ENCODE peak calls at places on chromosome 3, in four cellular contexts. F is spleen, H is left ventricle myocardium inferior, R is neural crest cell. V is an unnamed sample.

GRCh38 chr3:153242900-153243299 is 80.9 kb downstream of the RAP2B start:
- DNase-seq in H (no peak), R (no peak), F (no peak), V (no peak)

GRCh38 chr3:170180107-170180951 is 1.2 kb downstream of the PHC3 start:
- DNase-seq in R (no peak), H (no peak), F (no peak), V (no peak)

GRCh38 chr3:184289426-184289938 is 9.6 kb upstream of the PSMD2 start:
- DNase-seq in F (no peak), H (peak; percentile 35), R (peak; percentile 56), V (peak; percentile 23)

GRCh38 chr3:126714296-126714900 is 10.4 kb downstream of the CHCHD6 start:
- DNase-seq in H (no peak), F (no peak), R (no peak), V (no peak)

GRCh38 chr3:43512749-43513404 is 108.9 kb downstream of the ANO10 start:
- DNase-seq in F (no peak), H (no peak), R (no peak), V (no peak)

GRCh38 chr3:188067932-188068331 is 86.0 kb upstream of the LPP start:
- DNase-seq in F (no peak), R (no peak), H (no peak), V (no peak)

GRCh38 chr3:110164632-110165240 is 827.4 kb upstream of the DPPA4 start:
- DNase-seq in F (no peak), R (no peak), H (no peak), V (no peak)

GRCh38 chr3:161148832-161149475 is 43.8 kb upstream of the B3GALNT1 start:
- DNase-seq in R (no peak), F (no peak), H (no peak), V (no peak)

GRCh38 chr3:136838641-136839555 is 20.0 kb downstream of the SLC35G2 start:
- DNase-seq in R (no peak), H (no peak), F (no peak), V (no peak)

GRCh38 chr3:13577181-13578121 is 28.5 kb downstream of the FBLN2 start:
- DNase-seq in R (no peak), H (no peak), F (peak; percentile 67), V (no peak)

GRCh38 chr3:62312201-62312600 is 61.1 kb downstream of the FEZF2 start:
- DNase-seq in H (no peak), R (no peak), F (no peak), V (no peak)

GRCh38 chr3:171321241-171321640 is 139.0 kb downstream of the TNIK start:
- DNase-seq in R (no peak), H (no peak), F (no peak), V (no peak)

GRCh38 chr3:114409291-114409690 is 115.5 kb downstream of the TIGIT start:
- DNase-seq in H (no peak), F (no peak), R (no peak), V (no peak)

GRCh38 chr3:119600732-119601131 is 3.0 kb downstream of the PLA1A start:
- DNase-seq in F (peak; percentile 79), R (no peak), H (peak; percentile 27), V (no peak)

GRCh38 chr3:48402281-48402732 is 27.6 kb downstream of the PLXNB1 start:
- DNase-seq in F (no peak), H (peak; percentile 64), R (no peak), V (no peak)

GRCh38 chr3:13532661-13533060 is 16.3 kb upstream of the FBLN2 start:
- DNase-seq in R (no peak), F (peak; percentile 41), H (no peak), V (no peak)

GRCh38 chr3:97691354-97691753 is 73.2 kb upstream of the ARL6 start:
- DNase-seq in R (no peak), H (no peak), F (no peak), V (no peak)

GRCh38 chr3:149020839-149021252 is 29.5 kb downstream of the GYG1 start:
- DNase-seq in F (no peak), H (no peak), R (no peak), V (peak; percentile 83)

GRCh38 chr3:197547618-197548017 is 8.2 kb downstream of the BDH1 start:
- DNase-seq in H (no peak), F (no peak), R (peak; percentile 9), V (no peak)

GRCh38 chr3:45191924-45192417 is 34.1 kb downstream of the TMEM158 start:
- DNase-seq in H (no peak), R (no peak), F (no peak), V (no peak)

GRCh38 chr3:116005404-116005803 is 382.1 kb downstream of the GAP43 start:
- DNase-seq in F (no peak), R (no peak), H (peak; percentile 12), V (no peak)